ENCODE peak calls at places on chromosomes 12 and 14, in eight cellular contexts. Q is endodermal cell; L is heart right ventricle; O is HT1080; E is pancreas; X is HFFc6; W is progenitor cell of endocrine pancreas; S is CD4-positive, alpha-beta T cell. A is an unnamed sample.

GRCh38 chr14:105982664-105983063 is 456.3 kb downstream of the TMEM121 start:
- DNase-seq in O (no peak), X (no peak), W (no peak), Q (no peak), L (no peak), S (no peak), E (no peak), A (no peak)

GRCh38 chr12:95633049-95633545 is 81.8 kb upstream of the USP44 start:
- DNase-seq in W (no peak), X (peak; percentile 88), S (no peak), O (peak; percentile 96), E (no peak), L (no peak), Q (no peak), A (no peak)

GRCh38 chr14:72638021-72638420 is 255.9 kb downstream of the DPF3 start:
- DNase-seq in O (peak; percentile 94), S (no peak), W (no peak), X (peak; percentile 86), L (no peak), Q (no peak), E (no peak), A (no peak)

GRCh38 chr12:63802012-63802608 is 22.4 kb downstream of the RXYLT1 start:
- DNase-seq in W (no peak), S (no peak), L (no peak), O (peak; percentile 27), E (no peak), X (peak; percentile 29), Q (no peak), A (no peak)

GRCh38 chr14:87805315-87805723 is 187.7 kb downstream of the GALC start:
- DNase-seq in L (peak; percentile 25), S (peak; percentile 15), W (no peak), X (peak; percentile 3), Q (peak; percentile 89), E (peak; percentile 40), O (peak; percentile 47), A (peak; percentile 3)

GRCh38 chr14:76346391-76347160 is 29.4 kb upstream of the ESRRB start:
- DNase-seq in S (no peak), O (no peak), E (no peak), L (no peak), Q (no peak), W (no peak), X (no peak), A (no peak)

GRCh38 chr14:30550335-30550734 is 8.6 kb upstream of the G2E3 start:
- DNase-seq in L (no peak), O (no peak), Q (no peak), S (no peak), E (no peak), W (no peak), X (peak; percentile 39), A (no peak)

GRCh38 chr12:101962486-101962885 is 85.1 kb downstream of the DRAM1 start:
- DNase-seq in Q (no peak), L (no peak), E (no peak), O (peak; percentile 76), S (no peak), W (no peak), X (no peak), A (no peak)

GRCh38 chr14:104687601-104688504 is 1.6 kb upstream of the INF2 start:
- DNase-seq in W (peak; percentile 53), S (no peak), Q (peak; percentile 83), E (peak; percentile 94), X (no peak), L (peak; percentile 87), O (peak; percentile 87), A (no peak)

GRCh38 chr14:20327005-20327869 is 5.8 kb downstream of the CCNB1IP1 start:
- DNase-seq in X (peak; percentile 73), Q (no peak), W (no peak), S (no peak), L (no peak), O (peak; percentile 61), E (no peak), A (no peak)

GRCh38 chr14:61444215-61444768 is 122.9 kb downstream of the PRKCH start:
- DNase-seq in S (peak; percentile 39), O (no peak), Q (no peak), E (no peak), X (no peak), W (no peak), L (no peak), A (peak; percentile 65)

GRCh38 chr12:132171293-132171967 is 27.2 kb downstream of the NOC4L start:
- DNase-seq in O (no peak), L (peak; percentile 6), X (no peak), Q (no peak), W (no peak), S (no peak), E (no peak), A (no peak)

GRCh38 chr12:12441051-12441807 is 84.4 kb downstream of the BORCS5 start:
- DNase-seq in S (no peak), O (no peak), X (no peak), E (no peak), W (no peak), L (no peak), Q (no peak), A (no peak)

GRCh38 chr12:75208851-75209781 is 523 bp downstream of the KCNC2 start:
- DNase-seq in W (peak; percentile 71), L (no peak), S (no peak), O (peak; percentile 33), X (no peak), E (peak; percentile 12), Q (peak; percentile 96), A (no peak)

GRCh38 chr14:72608391-72609204 is 285.3 kb downstream of the DPF3 start:
- DNase-seq in Q (peak; percentile 37), W (no peak), E (no peak), O (peak; percentile 97), X (peak; percentile 96), L (no peak), S (no peak), A (no peak)

GRCh38 chr12:110888256-110888991 is 32.0 kb downstream of the MYL2 start:
- DNase-seq in Q (no peak), L (no peak), O (no peak), S (no peak), W (no peak), X (no peak), E (no peak), A (no peak)

GRCh38 chr12:102061096-102061555 is 665 bp downstream of the WASHC3 start:
- DNase-seq in L (no peak), O (no peak), X (no peak), W (no peak), E (no peak), S (no peak), Q (no peak), A (peak; percentile 18)

GRCh38 chr12:176321-177181 is 37.4 kb downstream of the SLC6A12 start:
- DNase-seq in O (peak; percentile 66), L (no peak), Q (no peak), W (no peak), X (peak; percentile 65), E (no peak), S (no peak), A (no peak)

GRCh38 chr14:26709019-26709418 is 111.2 kb upstream of the NOVA1 start:
- DNase-seq in O (peak; percentile 80), W (no peak), E (no peak), S (no peak), X (no peak), Q (no peak), L (no peak), A (no peak)

GRCh38 chr12:103401421-103401820 is 94.3 kb downstream of the C12orf42 start:
- DNase-seq in Q (peak; percentile 64), L (no peak), X (no peak), E (no peak), W (no peak), S (no peak), O (peak; percentile 71), A (no peak)

GRCh38 chr12:114444422-114445279 is 38.7 kb upstream of the TBX5 start:
- DNase-seq in L (no peak), O (no peak), W (no peak), X (no peak), E (no peak), S (no peak), Q (peak; percentile 70), A (no peak)

GRCh38 chr12:70091021-70091521 is 152.2 kb upstream of the CNOT2 start:
- DNase-seq in S (no peak), E (no peak), X (no peak), L (no peak), Q (no peak), O (no peak), W (no peak), A (no peak)